ENCODE peak calls at places on chromosomes 7 and 10, in five cellular contexts. S is spleen, J is A549, R is IMR-90, N is NB4. X is an unnamed sample.

GRCh38 chr10:27223964-27224363 is 16.6 kb downstream of the ACBD5 start:
- DNase-seq in S (peak; percentile 79), J (peak; percentile 73), R (peak; percentile 26), N (peak; percentile 36), X (no peak)

GRCh38 chr7:33745934-33746333 is 159.4 kb upstream of the BMPER start:
- DNase-seq in S (no peak), J (no peak), R (peak; percentile 72), N (no peak), X (no peak)

GRCh38 chr7:159117366-159118219 is 27.1 kb downstream of the VIPR2 start:
- DNase-seq in S (peak; percentile 57), J (no peak), R (no peak), N (no peak), X (no peak)

GRCh38 chr10:600876-601275 is 88.6 kb downstream of the DIP2C start:
- DNase-seq in S (no peak), J (no peak), R (no peak), N (no peak), X (peak; percentile 28)

GRCh38 chr10:88879754-88880286 is at the start of gene STAMBPL1:
- DNase-seq in S (peak; percentile 94), J (no peak), R (no peak), N (peak; percentile 90), X (peak; percentile 92)

GRCh38 chr10:72567421-72567820 is 58.5 kb downstream of the MICU1 start:
- DNase-seq in S (no peak), J (peak; percentile 65), R (peak; percentile 28), N (no peak), X (no peak)

GRCh38 chr10:18713077-18713476 is 53.8 kb downstream of the ARL5B start:
- DNase-seq in S (no peak), J (peak; percentile 58), R (peak; percentile 92), N (peak; percentile 68), X (peak; percentile 52)

GRCh38 chr10:123945506-123945905 is 53.9 kb upstream of the CPXM2 start:
- DNase-seq in S (no peak), J (peak; percentile 29), R (peak; percentile 2), N (peak; percentile 43), X (no peak)

GRCh38 chr10:9051328-9051974 is 997.0 kb downstream of the GATA3 start:
- DNase-seq in S (no peak), J (no peak), R (no peak), N (no peak), X (no peak)

GRCh38 chr10:59885430-59886134 is 20.8 kb downstream of the CCDC6 start:
- DNase-seq in S (no peak), J (no peak), R (no peak), N (peak; percentile 89), X (no peak)

GRCh38 chr10:131683281-131683861 is 217.4 kb upstream of the PPP2R2D start:
- DNase-seq in S (peak; percentile 69), J (no peak), R (no peak), N (no peak), X (peak; percentile 77)

GRCh38 chr10:93749218-93749799 is 8.4 kb upstream of the LGI1 start:
- DNase-seq in S (no peak), J (no peak), R (no peak), N (no peak), X (no peak)

GRCh38 chr7:102008535-102009262 is 191.3 kb downstream of the CUX1 start:
- DNase-seq in S (no peak), J (no peak), R (no peak), N (no peak), X (peak; percentile 36)

GRCh38 chr10:78319371-78319770 is 285.7 kb downstream of the RPS24 start:
- DNase-seq in S (no peak), J (no peak), R (no peak), N (no peak), X (no peak)

GRCh38 chr10:28839600-28840007 is 162.3 kb downstream of the BAMBI start:
- DNase-seq in S (no peak), J (peak; percentile 69), R (peak; percentile 79), N (no peak), X (no peak)

GRCh38 chr10:6221192-6221940 is 18.6 kb downstream of the PFKFB3 start:
- DNase-seq in S (no peak), J (no peak), R (no peak), N (no peak), X (no peak)

GRCh38 chr7:16945372-16945771 is 63.6 kb upstream of the AGR3 start:
- DNase-seq in S (no peak), J (no peak), R (no peak), N (no peak), X (no peak)

GRCh38 chr7:42972703-42973500 is 40.7 kb downstream of the MRPL32 start:
- DNase-seq in S (no peak), J (peak; percentile 76), R (peak; percentile 75), N (no peak), X (no peak)

GRCh38 chr7:95520136-95520535 is 34.4 kb downstream of the ASB4 start:
- DNase-seq in S (no peak), J (no peak), R (no peak), N (no peak), X (no peak)

GRCh38 chr7:87354749-87355148 is 9.3 kb downstream of the CROT start:
- DNase-seq in S (no peak), J (peak; percentile 49), R (peak; percentile 10), N (peak; percentile 53), X (no peak)

GRCh38 chr10:124942317-124943169 is 620 bp downstream of the ZRANB1 start:
- DNase-seq in S (no peak), J (no peak), R (no peak), N (peak; percentile 21), X (no peak)

GRCh38 chr7:28700790-28701203 is 257.3 kb downstream of the TRIL start:
- DNase-seq in S (no peak), J (no peak), R (peak; percentile 58), N (no peak), X (no peak)

GRCh38 chr7:39656415-39656814 is 33.0 kb downstream of the RALA start:
- DNase-seq in S (no peak), J (no peak), R (no peak), N (no peak), X (no peak)

GRCh38 chr7:105268056-105268455 is 120.7 kb downstream of the SRPK2 start:
- DNase-seq in S (no peak), J (peak; percentile 32), R (peak; percentile 87), N (peak; percentile 37), X (no peak)

GRCh38 chr7:610531-611280 is 91.1 kb upstream of the PDGFA start:
- DNase-seq in S (peak; percentile 62), J (no peak), R (peak; percentile 12), N (no peak), X (no peak)

GRCh38 chr10:24723788-24724380 is at the start of gene ARHGAP21:
- DNase-seq in S (peak; percentile 89), J (peak; percentile 66), R (peak; percentile 68), N (peak; percentile 62), X (peak; percentile 65)

GRCh38 chr10:14032406-14032998 is 298.2 kb downstream of the FRMD4A start:
- DNase-seq in S (peak; percentile 77), J (no peak), R (no peak), N (peak; percentile 8), X (no peak)

GRCh38 chr10:79046991-79047874 is 21.5 kb upstream of the ZMIZ1 start:
- DNase-seq in S (peak; percentile 76), J (no peak), R (no peak), N (no peak), X (no peak)

GRCh38 chr7:78852951-78853350 is 600.5 kb downstream of the MAGI2 start:
- DNase-seq in S (no peak), J (no peak), R (peak; percentile 38), N (no peak), X (no peak)

GRCh38 chr10:53108317-53108934 is 335.8 kb upstream of the MBL2 start:
- DNase-seq in S (no peak), J (no peak), R (no peak), N (no peak), X (no peak)

GRCh38 chr10:48809261-48809660 is 124.6 kb downstream of the WDFY4 start:
- DNase-seq in S (no peak), J (no peak), R (no peak), N (no peak), X (no peak)

GRCh38 chr10:110634527-110635209 is 9.5 kb upstream of the RBM20 start:
- DNase-seq in S (no peak), J (no peak), R (no peak), N (no peak), X (no peak)

GRCh38 chr10:78277734-78278404 is 244.2 kb downstream of the RPS24 start:
- DNase-seq in S (peak; percentile 49), J (no peak), R (peak; percentile 75), N (no peak), X (peak; percentile 89)

DNA sequence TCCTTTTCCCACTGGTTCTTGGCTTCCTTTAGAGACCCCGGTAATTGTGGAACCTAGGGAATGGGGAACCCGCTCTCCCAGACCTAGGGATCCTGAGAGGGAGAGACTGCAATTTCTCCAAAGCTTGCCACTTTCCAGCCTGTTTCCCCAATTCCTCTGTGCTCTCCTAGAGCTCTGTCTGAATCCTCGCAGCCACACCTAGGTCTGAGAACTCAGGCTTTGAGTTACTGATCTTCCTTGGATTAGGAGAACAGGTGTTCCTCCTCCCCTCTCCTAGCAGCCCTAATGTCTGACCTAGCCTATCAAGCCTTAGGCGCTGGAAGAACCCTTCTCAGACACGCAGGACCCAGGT is 20.0 kb downstream of the WNT8B start:
- DNase-seq in S (no peak), J (no peak), R (no peak), N (no peak), X (no peak)
- H3K4me3 ChIP-seq in S (peak overlapping the region; percentile 54), J (peak overlapping the region; percentile 44), R (no peak overlapping the region), N (no peak overlapping the region), X (no peak overlapping the region)

DNA sequence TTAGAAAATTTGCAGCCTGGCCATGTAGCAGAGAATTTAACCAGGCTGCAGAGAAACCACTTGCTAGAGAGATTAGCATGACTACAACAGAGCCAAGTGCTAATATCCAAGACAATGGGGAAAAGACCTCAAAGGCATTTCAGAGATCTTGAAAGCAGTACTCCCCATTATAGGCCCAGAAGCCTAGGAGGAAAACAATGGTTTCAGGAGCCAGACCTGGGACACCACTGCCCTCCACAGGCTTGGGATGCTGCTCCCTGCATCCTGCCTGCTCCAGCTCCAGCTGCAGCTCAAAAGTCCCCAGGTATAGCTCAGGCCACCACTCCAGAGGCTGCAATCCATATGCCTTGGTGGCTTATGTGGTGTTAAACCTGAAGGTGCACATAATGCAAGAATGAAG is 101.5 kb upstream of the TMEM72 start:
- DNase-seq in S (no peak), J (no peak), R (no peak), N (peak; percentile 12), X (no peak)
- TF ChIP-seq CTCF in S (no peak), J (no peak), R (no peak), N (peak; percentile 11), X (no peak)

GRCh38 chr10:70437721-70438120 is 3.8 kb downstream of the NODAL start:
- DNase-seq in S (no peak), J (no peak), R (no peak), N (no peak), X (no peak)
- TF ChIP-seq POLR2A in S (no peak), J (no peak), R (no peak), N (no peak), X (no peak)

DNA sequence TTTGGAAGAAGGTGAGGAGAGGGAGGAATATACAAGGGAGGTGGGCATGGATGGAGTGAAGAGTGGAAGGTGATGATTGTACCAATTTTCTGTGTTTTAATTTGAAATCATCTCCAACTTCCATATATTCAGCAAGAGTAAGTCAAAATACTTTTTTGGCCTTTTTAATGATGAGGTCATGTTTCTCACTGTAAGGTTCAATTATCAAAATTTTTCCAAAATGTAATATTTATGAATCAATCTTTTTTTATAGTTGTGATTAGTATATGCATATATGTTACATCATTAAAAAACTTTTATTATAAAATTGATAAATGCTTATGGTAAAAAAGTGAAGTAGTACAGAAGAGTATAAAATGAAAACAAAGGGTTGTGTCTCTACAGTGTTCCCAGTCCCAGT is 40.7 kb downstream of the PRKAR2B start:
- DNase-seq in S (no peak), J (no peak), R (no peak), N (no peak), X (no peak)
- H3K4me3 ChIP-seq in S (no peak overlapping the region), J (no peak overlapping the region), R (no peak overlapping the region), N (no peak overlapping the region), X (no peak overlapping the region)

GRCh38 chr7:93854480-93854879 is 36.1 kb downstream of the TFPI2 start:
- DNase-seq in S (no peak), J (no peak), R (no peak), N (no peak), X (no peak)
- TF ChIP-seq CTCF in S (no peak), J (no peak), R (no peak), N (no peak), X (no peak)

X was measured in lower leg skin.